ENCODE peak calls at places on chromosome 21, in four cellular contexts. One of them, this sample, is unnamed. For H3K4me1, the result is how much of the 10 kb centered on the place peaks cover.

GRCh38 chr21:38806942-38807284 is 1.2 kb downstream of the ETS2 start:
- DNase-seq in CD8-positive, alpha-beta T cell: no peak
- DNase-seq in heart right ventricle: no peak
- DNase-seq in keratinocyte: no peak
- DNase-seq in this sample: no peak

GRCh38 chr21:29511076-29511475 is 212.4 kb downstream of the BACH1 start:
- DNase-seq in CD8-positive, alpha-beta T cell: no peak
- DNase-seq in heart right ventricle: no peak
- DNase-seq in keratinocyte: no peak
- DNase-seq in this sample: no peak

GRCh38 chr21:26806734-26807372 is 38.4 kb downstream of the ADAMTS1 start:
- DNase-seq in CD8-positive, alpha-beta T cell: no peak
- DNase-seq in heart right ventricle: no peak
- DNase-seq in keratinocyte: peak
- DNase-seq in this sample: no peak

GRCh38 chr21:31686272-31686913 is 26.9 kb downstream of the SOD1 start:
- DNase-seq in CD8-positive, alpha-beta T cell: no peak
- DNase-seq in heart right ventricle: no peak
- DNase-seq in keratinocyte: no peak
- DNase-seq in this sample: no peak

GRCh38 chr21:28439852-28440251 is 552.8 kb downstream of the LTN1 start:
- DNase-seq in CD8-positive, alpha-beta T cell: no peak
- DNase-seq in heart right ventricle: no peak
- DNase-seq in keratinocyte: no peak
- DNase-seq in this sample: no peak

GRCh38 chr21:38477241-38477640 is 21.0 kb downstream of the ERG start:
- DNase-seq in CD8-positive, alpha-beta T cell: no peak
- DNase-seq in heart right ventricle: no peak
- DNase-seq in keratinocyte: no peak
- DNase-seq in this sample: no peak

GRCh38 chr21:32386195-32386870 is 6.5 kb downstream of the URB1 start:
- DNase-seq in CD8-positive, alpha-beta T cell: no peak
- DNase-seq in heart right ventricle: peak
- DNase-seq in keratinocyte: peak
- DNase-seq in this sample: peak

GRCh38 chr21:30408782-30409494 is 13.1 kb downstream of the KRTAP13-1 start:
- DNase-seq in CD8-positive, alpha-beta T cell: no peak
- DNase-seq in heart right ventricle: peak
- DNase-seq in keratinocyte: peak
- DNase-seq in this sample: peak

GRCh38 chr21:33127154-33127893 is 57.4 kb downstream of the OLIG1 start:
- DNase-seq in CD8-positive, alpha-beta T cell: peak
- DNase-seq in heart right ventricle: peak
- DNase-seq in keratinocyte: no peak
- DNase-seq in this sample: peak

GRCh38 chr21:38416791-38417190 is 81.5 kb downstream of the ERG start:
- DNase-seq in CD8-positive, alpha-beta T cell: no peak
- DNase-seq in heart right ventricle: no peak
- DNase-seq in keratinocyte: no peak
- DNase-seq in this sample: no peak

GRCh38 chr21:45158491-45159423 is 84.4 kb downstream of the ADARB1 start:
- DNase-seq in CD8-positive, alpha-beta T cell: no peak
- DNase-seq in heart right ventricle: no peak
- DNase-seq in keratinocyte: no peak
- DNase-seq in this sample: no peak

GRCh38 chr21:38933731-38934130 is 128.0 kb downstream of the ETS2 start:
- DNase-seq in CD8-positive, alpha-beta T cell: no peak
- DNase-seq in heart right ventricle: no peak
- DNase-seq in keratinocyte: no peak
- DNase-seq in this sample: no peak

GRCh38 chr21:38241029-38241740 is 15.6 kb upstream of the KCNJ15 start:
- DNase-seq in CD8-positive, alpha-beta T cell: no peak
- DNase-seq in heart right ventricle: no peak
- DNase-seq in keratinocyte: no peak
- DNase-seq in this sample: peak

GRCh38 chr21:26962516-26963305 is 4.2 kb downstream of the ADAMTS5 start:
- DNase-seq in CD8-positive, alpha-beta T cell: no peak
- DNase-seq in heart right ventricle: no peak
- DNase-seq in keratinocyte: no peak
- DNase-seq in this sample: no peak

GRCh38 chr21:22743085-22743484 is 1744.9 kb downstream of the NCAM2 start:
- DNase-seq in CD8-positive, alpha-beta T cell: no peak
- DNase-seq in heart right ventricle: no peak
- DNase-seq in keratinocyte: no peak
- DNase-seq in this sample: no peak

GRCh38 chr21:33036430-33037162 is 10.9 kb downstream of the OLIG2 start:
- DNase-seq in CD8-positive, alpha-beta T cell: peak
- DNase-seq in heart right ventricle: no peak
- DNase-seq in keratinocyte: no peak
- DNase-seq in this sample: no peak

GRCh38 chr21:31343680-31344480 is at the start of gene TIAM1:
- DNase-seq in CD8-positive, alpha-beta T cell: no peak
- DNase-seq in heart right ventricle: peak
- DNase-seq in keratinocyte: peak
- DNase-seq in this sample: peak

GRCh38 chr21:44489962-44490361 is 34.7 kb downstream of the LRRC3 start:
- DNase-seq in CD8-positive, alpha-beta T cell: no peak
- DNase-seq in heart right ventricle: no peak
- DNase-seq in keratinocyte: no peak
- DNase-seq in this sample: no peak

GRCh38 chr21:31900121-31900895 is 27.5 kb downstream of the HUNK start:
- DNase-seq in CD8-positive, alpha-beta T cell: no peak
- DNase-seq in heart right ventricle: no peak
- DNase-seq in keratinocyte: no peak
- DNase-seq in this sample: peak

GRCh38 chr21:16402752-16403151 is 673.0 kb downstream of the USP25 start:
- DNase-seq in CD8-positive, alpha-beta T cell: no peak
- DNase-seq in heart right ventricle: no peak
- DNase-seq in keratinocyte: no peak
- DNase-seq in this sample: no peak

GRCh38 chr21:44379991-44380865 is 26.8 kb downstream of the TRPM2 start:
- DNase-seq in CD8-positive, alpha-beta T cell: no peak
- DNase-seq in heart right ventricle: no peak
- DNase-seq in keratinocyte: no peak
- DNase-seq in this sample: no peak

GRCh38 chr21:27713159-27714109 is 746.5 kb upstream of the ADAMTS5 start:
- DNase-seq in CD8-positive, alpha-beta T cell: no peak
- DNase-seq in heart right ventricle: no peak
- DNase-seq in keratinocyte: no peak
- DNase-seq in this sample: peak

GRCh38 chr21:36069713-36070573 is at the start of gene CBR1:
- DNase-seq in CD8-positive, alpha-beta T cell: peak
- DNase-seq in heart right ventricle: peak
- DNase-seq in keratinocyte: peak
- DNase-seq in this sample: peak

DNA sequence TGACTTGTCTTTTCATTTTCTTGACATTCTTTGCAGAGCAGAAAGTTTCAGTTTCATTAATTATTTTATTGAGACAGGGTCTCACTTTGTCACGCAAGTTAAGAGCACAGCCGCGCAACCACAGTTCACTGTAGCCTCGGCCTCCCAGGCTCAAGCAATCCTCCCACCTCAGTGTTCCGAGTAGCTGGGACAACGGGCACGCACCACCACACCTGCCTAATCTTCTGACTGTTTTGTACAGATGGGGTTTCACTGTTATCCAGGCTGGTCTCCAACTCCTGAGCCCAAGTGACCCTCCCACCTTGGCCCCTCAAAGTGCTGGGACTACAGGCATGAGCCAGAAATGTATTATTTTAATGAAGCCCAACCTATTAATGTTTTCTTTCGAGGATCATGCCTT is 3.0 kb upstream of the SPATC1L start:
- DNase-seq in CD8-positive, alpha-beta T cell: no peak
- DNase-seq in heart right ventricle: no peak
- DNase-seq in keratinocyte: no peak
- DNase-seq in this sample: no peak
- H3K4me1 ChIP-seq in CD8-positive, alpha-beta T cell: under half
- H3K4me1 ChIP-seq in heart right ventricle: under half
- H3K4me1 ChIP-seq in keratinocyte: under half
- H3K4me1 ChIP-seq in this sample: under half

DNA sequence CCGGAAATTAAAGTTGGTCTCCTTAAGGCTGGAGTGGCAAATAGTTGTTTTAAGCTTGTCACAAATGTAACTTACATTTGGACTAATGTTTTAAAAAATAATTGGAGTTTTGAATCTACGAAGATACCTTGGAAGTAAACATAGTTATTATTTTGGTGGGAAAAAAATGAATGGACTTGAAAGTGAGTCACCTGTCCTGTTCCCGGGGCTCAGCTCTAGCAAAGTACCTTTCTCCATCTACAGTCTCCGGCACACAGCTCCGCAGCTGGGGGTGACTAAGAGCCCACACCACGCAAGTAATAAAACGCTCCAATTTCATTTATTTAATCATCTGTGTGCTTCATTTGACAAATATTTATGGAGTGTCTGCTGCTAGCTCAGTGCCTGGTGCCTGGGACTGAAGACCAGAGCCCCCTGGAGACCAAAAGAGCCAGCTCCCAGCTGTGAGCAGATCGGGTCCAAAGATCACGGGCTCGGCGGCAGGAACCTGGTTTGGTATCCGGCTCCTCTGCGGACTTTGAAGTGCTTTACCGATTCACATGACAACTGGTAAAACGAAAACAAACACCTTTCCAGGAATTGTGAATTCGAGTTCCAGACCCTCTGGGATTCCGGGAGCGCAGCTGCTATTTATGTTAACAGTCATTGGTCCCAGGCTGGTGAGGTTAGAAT is 1.7 kb upstream of the RIPK4 start:
- DNase-seq in CD8-positive, alpha-beta T cell: no peak
- DNase-seq in heart right ventricle: no peak
- DNase-seq in keratinocyte: peak
- DNase-seq in this sample: peak
- TF ChIP-seq CTCF in CD8-positive, alpha-beta T cell: no peak
- TF ChIP-seq CTCF in heart right ventricle: no peak
- TF ChIP-seq CTCF in keratinocyte: peak
- TF ChIP-seq CTCF in this sample: no peak

GRCh38 chr21:42524341-42525227 is 10.9 kb downstream of the SLC37A1 start:
- DNase-seq in CD8-positive, alpha-beta T cell: peak
- DNase-seq in heart right ventricle: peak
- DNase-seq in keratinocyte: no peak
- DNase-seq in this sample: peak
- H3K4me1 ChIP-seq in CD8-positive, alpha-beta T cell: under half
- H3K4me1 ChIP-seq in heart right ventricle: half or more
- H3K4me1 ChIP-seq in keratinocyte: under half
- H3K4me1 ChIP-seq in this sample: under half

DNA sequence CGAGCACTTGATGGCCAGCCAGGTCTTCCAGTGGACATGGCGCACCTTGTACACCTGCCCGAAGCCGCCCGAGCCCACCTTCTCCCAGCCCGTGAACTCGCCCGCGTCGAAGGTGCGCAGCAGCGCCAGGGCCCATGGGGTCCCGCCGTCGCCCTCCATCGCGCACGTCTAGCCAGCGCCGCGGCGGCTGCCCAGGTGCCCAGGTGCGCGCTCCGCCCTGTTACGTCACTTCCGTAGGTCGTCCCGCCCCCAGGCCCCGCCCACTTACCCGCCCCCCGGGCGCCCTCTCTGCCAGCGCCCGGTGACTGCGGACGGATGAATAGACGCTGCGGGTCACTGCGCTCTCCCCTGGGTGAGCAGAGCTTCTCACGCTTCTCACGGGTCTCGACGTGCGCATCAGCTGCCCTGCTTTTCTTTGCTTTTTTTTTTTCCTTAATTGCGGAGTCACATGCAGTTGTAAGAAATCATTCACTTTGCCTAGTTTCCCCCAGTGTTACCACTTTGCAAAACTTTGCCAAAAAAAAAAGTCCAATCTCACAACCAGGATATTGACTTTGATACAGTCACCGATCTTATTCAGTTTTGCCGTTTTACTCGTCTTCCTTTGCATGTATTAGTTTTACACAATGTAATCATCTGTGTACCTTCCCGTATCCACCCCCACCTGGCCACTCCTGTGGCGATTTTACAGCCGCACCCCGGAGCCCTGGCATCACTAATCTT is at the start of gene RIPK4:
- DNase-seq in CD8-positive, alpha-beta T cell: peak
- DNase-seq in heart right ventricle: no peak
- DNase-seq in keratinocyte: no peak
- DNase-seq in this sample: peak
- TF ChIP-seq CTCF in CD8-positive, alpha-beta T cell: no peak
- TF ChIP-seq CTCF in heart right ventricle: no peak
- TF ChIP-seq CTCF in keratinocyte: no peak
- TF ChIP-seq CTCF in this sample: no peak

This sample was measured in thyroid gland.